ENCODE peak calls at places on chromosomes 11 and 22, in four cellular contexts. One of them, this sample, is unnamed.
A peak's percentile ranks its signal among the peaks of the same experiment; 100 is the strongest.

GRCh38 chr11:109967121-109967520 is 126.1 kb upstream of the ZC3H12C start:
- DNase-seq in HepG2: no peak
- DNase-seq in K562: no peak
- DNase-seq in H1: no peak
- DNase-seq in this sample: no peak

GRCh38 chr11:75270896-75271415 is 30.4 kb downstream of the TPBGL start:
- DNase-seq in HepG2: no peak
- DNase-seq in K562: peak; percentile 28
- DNase-seq in H1: no peak
- DNase-seq in this sample: peak; percentile 47

GRCh38 chr11:13834463-13834862 is 128.1 kb upstream of the SPON1 start:
- DNase-seq in HepG2: no peak
- DNase-seq in K562: peak; percentile 52
- DNase-seq in H1: peak; percentile 9
- DNase-seq in this sample: no peak

GRCh38 chr22:26606611-26607010 is 11.2 kb downstream of the CRYBB1 start:
- DNase-seq in HepG2: no peak
- DNase-seq in K562: no peak
- DNase-seq in H1: no peak
- DNase-seq in this sample: peak; percentile 23

GRCh38 chr11:43920598-43921419 is 21.6 kb upstream of the C11orf96 start:
- DNase-seq in HepG2: peak; percentile 91
- DNase-seq in K562: peak; percentile 71
- DNase-seq in H1: no peak
- DNase-seq in this sample: peak; percentile 95

GRCh38 chr11:46450846-46451470 is 59.4 kb upstream of the CHRM4 start:
- DNase-seq in HepG2: no peak
- DNase-seq in K562: no peak
- DNase-seq in H1: no peak
- DNase-seq in this sample: no peak

GRCh38 chr22:17838180-17838865 is 64.1 kb upstream of the BID start:
- DNase-seq in HepG2: no peak
- DNase-seq in K562: no peak
- DNase-seq in H1: no peak
- DNase-seq in this sample: no peak

GRCh38 chr11:131859811-131860210 is 489.4 kb downstream of the NTM start:
- DNase-seq in HepG2: no peak
- DNase-seq in K562: no peak
- DNase-seq in H1: no peak
- DNase-seq in this sample: no peak

GRCh38 chr11:82521427-82521826 is 212.2 kb downstream of the FAM181B start:
- DNase-seq in HepG2: no peak
- DNase-seq in K562: no peak
- DNase-seq in H1: no peak
- DNase-seq in this sample: no peak

GRCh38 chr22:42179616-42180015 is 49.0 kb upstream of the CYP2D6 start:
- DNase-seq in HepG2: no peak
- DNase-seq in K562: no peak
- DNase-seq in H1: no peak
- DNase-seq in this sample: no peak

GRCh38 chr11:21289686-21290085 is 620.3 kb downstream of the NELL1 start:
- DNase-seq in HepG2: no peak
- DNase-seq in K562: no peak
- DNase-seq in H1: no peak
- DNase-seq in this sample: no peak

GRCh38 chr11:124725719-124726105 is 14.0 kb upstream of the NRGN start:
- DNase-seq in HepG2: no peak
- DNase-seq in K562: no peak
- DNase-seq in H1: no peak
- DNase-seq in this sample: no peak

GRCh38 chr11:72871089-72871488 is 56.9 kb downstream of the ATG16L2 start:
- DNase-seq in HepG2: no peak
- DNase-seq in K562: no peak
- DNase-seq in H1: no peak
- DNase-seq in this sample: no peak

GRCh38 chr11:126185200-126186030 is 26.0 kb downstream of the RPUSD4 start:
- DNase-seq in HepG2: peak; percentile 61
- DNase-seq in K562: no peak
- DNase-seq in H1: no peak
- DNase-seq in this sample: no peak

GRCh38 chr11:575324-575995 is 810 bp upstream of the PHRF1 start:
- DNase-seq in HepG2: peak; percentile 59
- DNase-seq in K562: peak; percentile 81
- DNase-seq in H1: no peak
- DNase-seq in this sample: no peak

GRCh38 chr11:35688023-35688422 is 25.4 kb downstream of the TRIM44 start:
- DNase-seq in HepG2: no peak
- DNase-seq in K562: no peak
- DNase-seq in H1: no peak
- DNase-seq in this sample: no peak

GRCh38 chr11:27429740-27430451 is 42.7 kb downstream of the LGR4 start:
- DNase-seq in HepG2: no peak
- DNase-seq in K562: no peak
- DNase-seq in H1: no peak
- DNase-seq in this sample: peak; percentile 19

GRCh38 chr22:20938272-20938671 is 21.1 kb downstream of the CRKL start:
- DNase-seq in HepG2: no peak
- DNase-seq in K562: no peak
- DNase-seq in H1: no peak
- DNase-seq in this sample: no peak

GRCh38 chr11:89175796-89176195 is 1.9 kb upstream of the TYR start:
- DNase-seq in HepG2: no peak
- DNase-seq in K562: no peak
- DNase-seq in H1: no peak
- DNase-seq in this sample: no peak

GRCh38 chr11:82960000-82960778 is 58.7 kb downstream of the DDIAS start:
- DNase-seq in HepG2: no peak
- DNase-seq in K562: no peak
- DNase-seq in H1: no peak
- DNase-seq in this sample: no peak

GRCh38 chr11:29256580-29256979 is 760.2 kb downstream of the KCNA4 start:
- DNase-seq in HepG2: no peak
- DNase-seq in K562: no peak
- DNase-seq in H1: no peak
- DNase-seq in this sample: no peak

GRCh38 chr11:35214792-35215193 is 75.8 kb downstream of the CD44 start:
- DNase-seq in HepG2: no peak
- DNase-seq in K562: no peak
- DNase-seq in H1: peak; percentile 75
- DNase-seq in this sample: no peak

GRCh38 chr22:27761036-27761435 is 40.5 kb downstream of the MN1 start:
- DNase-seq in HepG2: no peak
- DNase-seq in K562: no peak
- DNase-seq in H1: no peak
- DNase-seq in this sample: no peak

DNA sequence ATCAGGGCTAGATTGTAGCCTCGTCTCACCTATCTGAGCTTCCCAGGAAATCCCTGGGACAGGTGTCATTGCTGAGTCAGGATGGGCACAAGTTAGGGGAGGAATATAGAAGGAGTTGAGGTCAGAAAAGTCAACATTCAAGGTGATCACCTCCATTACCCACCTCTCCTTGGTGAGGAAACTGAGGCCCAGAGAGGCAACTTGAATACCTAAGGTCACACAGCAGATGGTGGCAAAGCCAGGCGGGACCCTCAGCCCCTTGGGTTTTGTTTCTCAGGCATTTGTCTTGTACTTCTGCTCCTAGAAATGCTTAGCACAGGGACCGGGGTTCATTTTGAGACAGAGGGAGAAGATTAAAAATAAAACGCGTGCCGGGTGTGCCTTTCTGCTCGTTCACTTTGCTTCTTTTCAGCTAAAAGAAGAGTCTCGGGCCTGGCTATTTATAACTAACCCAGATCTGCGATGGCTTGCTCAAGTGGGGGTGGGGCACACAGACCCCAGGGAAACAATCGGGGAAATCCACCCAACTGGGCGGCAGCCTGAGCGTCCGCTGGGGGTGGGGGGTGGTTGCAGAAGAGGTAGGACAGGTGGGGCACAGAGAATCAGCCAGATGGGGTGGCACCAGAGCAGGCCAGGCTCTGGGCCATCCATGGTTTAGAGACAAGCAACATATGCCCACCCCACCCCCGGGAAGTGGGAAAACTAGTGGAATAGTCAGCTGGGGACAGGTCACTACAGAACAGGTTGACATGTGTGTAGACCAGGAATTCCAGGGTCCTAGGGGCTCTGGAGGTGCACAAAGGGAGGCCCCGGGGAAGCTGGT is 3.9 kb upstream of the GNAZ start:
- DNase-seq in HepG2: no peak
- DNase-seq in K562: no peak
- DNase-seq in H1: no peak
- DNase-seq in this sample: no peak
- TF ChIP-seq RNF2 in HepG2: no peak
- TF ChIP-seq RNF2 in K562: no peak
- TF ChIP-seq RNF2 in H1: no peak
- TF ChIP-seq RNF2 in this sample: no peak

GRCh38 chr22:22693531-22693884 is 49.1 kb downstream of the GGTLC2 start:
- DNase-seq in HepG2: no peak
- DNase-seq in K562: no peak
- DNase-seq in H1: no peak
- DNase-seq in this sample: peak; percentile 35

GRCh38 chr22:22692707-22693530 is 48.5 kb downstream of the GGTLC2 start:
- DNase-seq in HepG2: peak; percentile 45
- DNase-seq in K562: peak; percentile 96
- DNase-seq in H1: no peak
- DNase-seq in this sample: peak; percentile 69

GRCh38 chr22:22691055-22691454 is 46.6 kb downstream of the GGTLC2 start:
- DNase-seq in HepG2: no peak
- DNase-seq in K562: no peak
- DNase-seq in H1: no peak
- DNase-seq in this sample: no peak

GRCh38 chr22:22694106-22694505 is 49.7 kb downstream of the GGTLC2 start:
- DNase-seq in HepG2: no peak
- DNase-seq in K562: no peak
- DNase-seq in H1: no peak
- DNase-seq in this sample: no peak

DNA sequence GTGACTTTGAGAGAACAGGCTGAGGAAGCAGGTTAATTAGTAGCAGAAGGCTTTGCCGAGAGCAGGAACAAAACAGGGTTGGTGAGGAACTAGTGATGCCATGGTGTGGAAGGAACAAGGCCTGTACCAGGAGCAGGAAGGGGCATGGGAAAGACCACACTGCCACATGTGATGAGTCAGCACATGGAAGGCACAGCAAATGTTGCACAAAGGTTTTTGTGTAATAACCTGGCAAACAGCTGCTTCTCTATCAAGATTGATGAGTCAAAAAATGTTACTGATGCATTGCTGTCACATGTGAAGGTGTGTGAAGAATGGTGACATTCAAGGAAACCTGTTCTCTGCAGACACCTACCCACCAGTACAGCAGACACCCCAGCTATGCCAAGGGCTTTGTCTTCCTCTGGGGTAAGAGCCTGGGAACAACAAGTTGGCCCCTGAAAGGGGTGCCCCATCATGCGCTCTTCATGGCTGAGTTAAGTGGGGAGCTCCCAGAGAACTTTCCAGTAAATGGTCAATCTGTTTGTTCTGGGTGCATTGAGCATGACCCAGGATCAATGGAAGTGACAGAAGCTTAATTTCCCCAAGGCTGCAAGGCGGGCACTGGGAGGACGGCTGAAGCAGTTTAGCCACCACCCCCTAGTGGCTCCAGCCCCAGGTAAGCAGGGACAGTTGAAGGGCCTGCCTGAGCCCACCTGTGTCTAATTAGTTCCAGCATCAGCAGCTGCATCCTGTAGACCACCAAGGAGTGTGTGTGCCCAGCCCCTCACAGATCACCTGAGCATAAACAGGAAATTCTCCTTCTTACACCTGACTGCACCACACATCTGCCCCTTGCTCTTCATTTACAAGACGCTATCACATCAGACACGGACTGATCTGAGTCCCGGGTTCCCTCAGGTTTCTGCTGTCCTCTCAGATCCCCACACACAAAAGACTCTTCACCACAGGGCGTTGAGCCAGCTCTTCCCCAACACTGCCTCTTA is 47.6 kb downstream of the GGTLC2 start:
- DNase-seq in HepG2: no peak
- DNase-seq in K562: no peak
- DNase-seq in H1: no peak
- DNase-seq in this sample: no peak
- TF ChIP-seq RNF2 in HepG2: no peak
- TF ChIP-seq RNF2 in K562: no peak
- TF ChIP-seq RNF2 in H1: no peak
- TF ChIP-seq RNF2 in this sample: no peak

DNA sequence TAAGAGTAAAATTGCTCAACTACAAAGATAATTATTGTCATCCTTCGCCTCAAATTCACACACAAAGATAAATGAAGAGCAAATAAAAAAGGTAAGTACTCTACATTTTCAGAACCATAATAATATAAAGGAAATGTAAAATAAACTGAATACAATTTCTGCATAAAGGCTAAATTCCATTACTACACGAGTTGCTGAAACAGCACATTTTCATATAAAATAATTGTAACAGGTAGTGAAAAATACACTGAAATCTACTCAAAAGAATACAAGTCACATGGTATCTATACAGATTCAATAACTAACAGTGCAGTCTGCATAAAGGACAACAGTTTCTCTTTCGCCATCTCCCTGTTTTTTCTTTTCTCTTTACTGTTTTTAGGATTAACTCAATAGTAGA is 54.8 kb upstream of the GAB2 start:
- DNase-seq in HepG2: no peak
- DNase-seq in K562: no peak
- DNase-seq in H1: no peak
- DNase-seq in this sample: no peak
- TF ChIP-seq RNF2 in HepG2: no peak
- TF ChIP-seq RNF2 in K562: no peak
- TF ChIP-seq RNF2 in H1: no peak
- TF ChIP-seq RNF2 in this sample: no peak

GRCh38 chr22:35156945-35157344 is 91.0 kb downstream of the ISX start:
- DNase-seq in HepG2: no peak
- DNase-seq in K562: no peak
- DNase-seq in H1: no peak
- DNase-seq in this sample: no peak
- TF ChIP-seq RNF2 in HepG2: no peak
- TF ChIP-seq RNF2 in K562: no peak
- TF ChIP-seq RNF2 in H1: no peak
- TF ChIP-seq RNF2 in this sample: no peak

DNA sequence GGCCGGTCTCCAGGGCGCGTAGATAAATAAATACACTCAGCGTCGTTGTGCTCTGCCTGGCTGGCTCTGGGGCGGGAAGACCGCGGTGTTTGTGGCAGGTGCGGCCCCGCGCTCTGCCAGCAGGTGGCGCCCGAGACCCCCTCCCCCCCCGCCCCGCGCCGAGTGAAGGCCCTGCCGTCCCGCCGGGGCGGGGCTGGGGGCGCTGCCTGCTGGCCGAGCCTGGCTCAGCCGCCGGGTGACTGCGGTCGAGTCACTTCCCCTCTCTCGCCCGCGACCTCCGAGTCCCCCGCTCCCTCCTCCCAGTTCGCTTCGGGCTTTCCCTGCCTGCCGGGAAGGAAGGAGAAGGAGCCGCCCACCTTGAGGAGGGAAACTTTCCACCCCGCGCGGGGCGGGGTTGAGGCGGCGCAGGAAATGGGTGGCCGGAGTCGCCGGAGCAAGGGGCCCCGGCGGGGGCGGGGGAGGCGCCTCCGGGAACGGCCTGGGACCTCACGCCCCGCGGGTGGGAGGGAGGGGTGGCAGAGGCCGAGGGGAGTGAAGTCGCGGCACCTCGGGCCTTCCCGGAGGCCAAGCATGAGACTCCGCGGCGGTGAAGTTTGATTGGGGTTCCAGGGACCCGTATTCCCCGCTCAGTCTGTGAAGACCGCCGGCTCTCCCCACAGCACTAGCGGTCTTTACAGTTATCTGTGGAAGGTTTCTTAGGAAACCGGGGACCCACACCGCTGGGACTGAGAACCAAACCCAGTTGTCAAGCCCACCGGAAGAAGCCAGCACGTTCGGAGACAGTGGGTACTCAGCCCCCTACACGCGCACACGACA is 1.5 kb upstream of the EHBP1L1 start:
- DNase-seq in HepG2: peak; percentile 70
- DNase-seq in K562: peak; percentile 96
- DNase-seq in H1: peak; percentile 72
- DNase-seq in this sample: peak; percentile 89
- TF ChIP-seq RNF2 in HepG2: no peak
- TF ChIP-seq RNF2 in K562: peak; percentile 70
- TF ChIP-seq RNF2 in H1: no peak
- TF ChIP-seq RNF2 in this sample: no peak

This sample was measured in A549.